ENCODE peak calls at places on chromosomes 16 and 17, in five cellular contexts. C is HFFc6, N is NCI-H2171 treated with DMSO at 0.1 percent for 48 hours, X is endodermal cell, P is MV-4-11. U is an unnamed sample.

GRCh38 chr17:50935201-50936124 is 69.3 kb upstream of the TOB1 start:
- DNase-seq in N (peak), X (no peak), P (peak), C (no peak), U (no peak)

GRCh38 chr17:4246674-4247073 is 17.1 kb downstream of the ANKFY1 start:
- DNase-seq in P (no peak), C (no peak), N (no peak), X (peak), U (no peak)

GRCh38 chr17:22469941-22470340 is 777.6 kb downstream of the KCNJ18 start:
- DNase-seq in N (no peak), C (no peak), X (no peak), P (no peak), U (no peak)

GRCh38 chr16:89343501-89344291 is 126.2 kb downstream of the ZNF778 start:
- DNase-seq in N (peak), P (no peak), C (peak), X (no peak), U (no peak)

GRCh38 chr16:10584956-10585561 is 4.7 kb upstream of the EMP2 start:
- DNase-seq in N (no peak), P (no peak), C (peak), X (no peak), U (no peak)

GRCh38 chr16:27646811-27647210 is 96.9 kb downstream of the KATNIP start:
- DNase-seq in X (no peak), P (peak), C (no peak), N (no peak), U (no peak)

GRCh38 chr17:81412490-81413093 is 17.3 kb downstream of the BAHCC1 start:
- DNase-seq in P (no peak), C (no peak), X (no peak), N (no peak), U (no peak)

GRCh38 chr16:78462261-78463208 is 363.1 kb downstream of the WWOX start:
- DNase-seq in N (peak), C (no peak), P (no peak), X (no peak), U (no peak)

GRCh38 chr17:82678265-82678891 is 20.1 kb downstream of the RAB40B start:
- DNase-seq in C (no peak), X (no peak), N (no peak), P (peak), U (no peak)